ENCODE peak calls at places on chromosomes 12 and 14, in seven cellular contexts. D, K, N, X, R, F and V are unnamed samples.

GRCh38 chr14:78758333-78758732 is 588.2 kb downstream of the NRXN3 start:
- DNase-seq in D (peak), K (peak), N (peak), X (peak), R (no peak), F (peak), V (no peak)

GRCh38 chr14:34237098-34237497 is 224.9 kb downstream of the SPTSSA start:
- DNase-seq in D (no peak), K (no peak), N (no peak), X (no peak), R (no peak), F (no peak), V (no peak)

GRCh38 chr14:51575225-51576111 is 76.2 kb upstream of the FRMD6 start:
- DNase-seq in D (no peak), K (no peak), N (no peak), X (no peak), R (no peak), F (no peak), V (no peak)

GRCh38 chr12:11728154-11728755 is 78.8 kb downstream of the ETV6 start:
- DNase-seq in D (no peak), K (no peak), N (no peak), X (no peak), R (no peak), F (no peak), V (no peak)

GRCh38 chr14:71690478-71690877 is 241.8 kb upstream of the RGS6 start:
- DNase-seq in D (no peak), K (no peak), N (no peak), X (no peak), R (no peak), F (no peak), V (no peak)

GRCh38 chr12:65537978-65538377 is 259.5 kb downstream of the MSRB3 start:
- DNase-seq in D (no peak), K (no peak), N (no peak), X (no peak), R (no peak), F (no peak), V (peak)

GRCh38 chr12:106197906-106198623 is 49.8 kb downstream of the CKAP4 start:
- DNase-seq in D (peak), K (no peak), N (no peak), X (no peak), R (no peak), F (no peak), V (no peak)

GRCh38 chr12:51760231-51760630 is 88.3 kb downstream of the FIGNL2 start:
- DNase-seq in D (no peak), K (no peak), N (no peak), X (no peak), R (no peak), F (no peak), V (no peak)

GRCh38 chr14:90419200-90419599 is 22.4 kb downstream of the CALM1 start:
- DNase-seq in D (peak), K (peak), N (no peak), X (peak), R (no peak), F (no peak), V (peak)

GRCh38 chr14:103731916-103732867 is 16.6 kb downstream of the ZFYVE21 start:
- DNase-seq in D (no peak), K (no peak), N (no peak), X (no peak), R (no peak), F (no peak), V (no peak)

GRCh38 chr12:56449622-56449984 is 377 bp upstream of the TIMELESS start:
- DNase-seq in D (no peak), K (no peak), N (no peak), X (no peak), R (no peak), F (no peak), V (no peak)

GRCh38 chr14:36517242-36518030 is 2.6 kb downstream of the NKX2-1 start:
- DNase-seq in D (no peak), K (no peak), N (no peak), X (no peak), R (no peak), F (no peak), V (no peak)

GRCh38 chr14:77822741-77823140 is 22.8 kb downstream of the ADCK1 start:
- DNase-seq in D (no peak), K (no peak), N (peak), X (no peak), R (no peak), F (no peak), V (no peak)

GRCh38 chr12:119050663-119051062 is 69.3 kb downstream of the SRRM4 start:
- DNase-seq in D (no peak), K (no peak), N (no peak), X (no peak), R (no peak), F (no peak), V (no peak)

GRCh38 chr14:88312262-88312661 is 10.8 kb downstream of the KCNK10 start:
- DNase-seq in D (no peak), K (no peak), N (no peak), X (no peak), R (no peak), F (no peak), V (no peak)

GRCh38 chr12:79566452-79566851 is 124.3 kb downstream of the PAWR start:
- DNase-seq in D (peak), K (peak), N (no peak), X (no peak), R (no peak), F (no peak), V (peak)

GRCh38 chr12:828726-829395 is 76.5 kb downstream of the WNK1 start:
- DNase-seq in D (no peak), K (no peak), N (no peak), X (no peak), R (no peak), F (no peak), V (no peak)

GRCh38 chr14:68278568-68279436 is 459.2 kb downstream of the RAD51B start:
- DNase-seq in D (peak), K (peak), N (peak), X (peak), R (no peak), F (no peak), V (peak)

GRCh38 chr12:14400599-14400998 is 35.1 kb downstream of the ATF7IP start:
- DNase-seq in D (no peak), K (no peak), N (no peak), X (no peak), R (no peak), F (no peak), V (no peak)

GRCh38 chr14:81402123-81402495 is 2.0 kb upstream of the STON2 start:
- DNase-seq in D (peak), K (peak), N (peak), X (no peak), R (no peak), F (no peak), V (no peak)

GRCh38 chr12:25497021-25497420 is 56.1 kb downstream of the LMNTD1 start:
- DNase-seq in D (no peak), K (peak), N (no peak), X (no peak), R (no peak), F (no peak), V (no peak)

GRCh38 chr12:4545195-4545594 is 6.5 kb downstream of the RAD51AP1 start:
- DNase-seq in D (no peak), K (no peak), N (no peak), X (no peak), R (no peak), F (no peak), V (no peak)

GRCh38 chr12:94145231-94145979 is 3.0 kb upstream of the PLXNC1 start:
- DNase-seq in D (peak), K (peak), N (peak), X (peak), R (no peak), F (peak), V (no peak)

GRCh38 chr12:27303139-27304111 is 29.2 kb upstream of the BMAL2 start:
- DNase-seq in D (peak), K (peak), N (no peak), X (no peak), R (no peak), F (no peak), V (no peak)

GRCh38 chr14:99579077-99579836 is 24.8 kb downstream of the CCDC85C start:
- DNase-seq in D (no peak), K (no peak), N (no peak), X (no peak), R (no peak), F (no peak), V (no peak)

GRCh38 chr12:43730283-43730682 is 28.3 kb downstream of the PUS7L start:
- DNase-seq in D (no peak), K (no peak), N (no peak), X (no peak), R (no peak), F (no peak), V (no peak)

GRCh38 chr12:92574046-92574783 is 128.6 kb upstream of the PLEKHG7 start:
- DNase-seq in D (peak), K (peak), N (no peak), X (no peak), R (no peak), F (peak), V (no peak)

GRCh38 chr14:77033622-77034521 is 5.4 kb upstream of the IRF2BPL start:
- DNase-seq in D (peak), K (peak), N (no peak), X (no peak), R (peak), F (peak), V (no peak)

GRCh38 chr12:107500310-107500709 is 185.3 kb upstream of the PWP1 start:
- DNase-seq in D (no peak), K (no peak), N (no peak), X (no peak), R (no peak), F (no peak), V (no peak)

GRCh38 chr14:61438860-61439765 is 117.7 kb downstream of the PRKCH start:
- DNase-seq in D (peak), K (peak), N (no peak), X (peak), R (no peak), F (peak), V (no peak)

GRCh38 chr12:19107750-19108149 is 21.8 kb upstream of the PLEKHA5 start:
- DNase-seq in D (no peak), K (no peak), N (no peak), X (no peak), R (no peak), F (no peak), V (no peak)

GRCh38 chr14:80003138-80003537 is 208.2 kb downstream of the DIO2 start:
- DNase-seq in D (no peak), K (no peak), N (no peak), X (no peak), R (no peak), F (no peak), V (no peak)

GRCh38 chr12:40375076-40375475 is 150.3 kb downstream of the LRRK2 start:
- DNase-seq in D (no peak), K (peak), N (no peak), X (no peak), R (no peak), F (no peak), V (no peak)

GRCh38 chr14:64764641-64765520 is 60.7 kb downstream of the PLEKHG3 start:
- DNase-seq in D (peak), K (peak), N (peak), X (peak), R (no peak), F (peak), V (no peak)

GRCh38 chr12:61879229-61879628 is 381.0 kb upstream of the USP15 start:
- DNase-seq in D (no peak), K (no peak), N (no peak), X (no peak), R (no peak), F (no peak), V (no peak)

GRCh38 chr14:88468396-88468795 is 82.9 kb downstream of the SPATA7 start:
- DNase-seq in D (peak), K (peak), N (no peak), X (peak), R (no peak), F (no peak), V (no peak)

GRCh38 chr12:3200032-3200617 is 122.9 kb downstream of the TSPAN9 start:
- DNase-seq in D (peak), K (peak), N (no peak), X (no peak), R (no peak), F (peak), V (no peak)

GRCh38 chr12:780750-781379 is 28.5 kb downstream of the WNK1 start:
- DNase-seq in D (no peak), K (no peak), N (no peak), X (no peak), R (no peak), F (no peak), V (no peak)

DNA sequence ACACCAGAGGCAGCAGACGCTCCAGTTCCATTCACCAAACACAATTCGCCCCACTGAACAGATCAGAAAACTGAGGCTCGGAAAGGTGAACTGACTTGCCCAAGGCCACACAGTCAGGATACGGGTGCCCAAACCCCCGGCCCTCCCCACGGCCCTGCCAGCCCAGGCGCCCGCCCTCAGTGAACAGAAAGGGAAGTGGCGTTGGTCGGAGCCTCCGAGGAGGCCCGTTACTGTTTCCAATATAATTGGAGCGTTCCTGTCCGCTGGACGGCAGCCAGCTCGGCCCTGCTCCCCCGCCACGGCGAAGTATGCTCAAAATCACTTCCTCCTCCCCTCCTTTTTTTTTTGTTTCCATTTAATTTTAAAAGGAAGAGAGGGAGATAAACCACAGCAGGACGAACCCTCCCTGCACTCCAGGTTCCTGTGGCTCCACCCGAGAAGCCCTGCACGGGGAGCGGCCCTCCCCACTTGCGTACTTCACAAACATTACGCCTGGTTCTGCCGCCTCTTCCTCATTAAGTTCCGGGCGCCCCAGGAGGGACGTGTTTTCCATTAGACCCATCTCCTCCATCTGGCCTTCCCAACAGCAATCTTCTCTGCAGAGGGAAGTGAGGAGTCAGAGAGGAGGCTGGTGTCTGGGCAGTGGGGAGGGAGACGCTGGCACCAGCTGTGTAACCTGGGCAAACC is 61.1 kb downstream of the NCOR2 start:
- DNase-seq in D (peak), K (peak), N (peak), X (no peak), R (peak), F (no peak), V (no peak)
- H3K4me3 ChIP-seq in D (no peak), K (peak), N (no peak), X (no peak), R (peak), F (no peak), V (no peak)

GRCh38 chr12:88153959-88154358 is 11.9 kb downstream of the TMTC3 start:
- DNase-seq in D (peak), K (peak), N (no peak), X (peak), R (no peak), F (peak), V (no peak)
- TF ChIP-seq CTCF in D (peak), K (no peak), N (peak), X (no peak), R (peak), F (peak), V (no peak)

GRCh38 chr12:46963977-46964376 is 115.4 kb upstream of the PCED1B start:
- DNase-seq in D (peak), K (peak), N (no peak), X (no peak), R (no peak), F (peak), V (no peak)
- H3K4me3 ChIP-seq in D (no peak), K (no peak), N (no peak), X (no peak), R (peak), F (no peak), V (no peak)

GRCh38 chr14:75372260-75372659 is 55.6 kb upstream of the JDP2 start:
- DNase-seq in D (no peak), K (no peak), N (no peak), X (peak), R (no peak), F (no peak), V (no peak)
- TF ChIP-seq CTCF in D (no peak), K (no peak), N (no peak), X (no peak), R (no peak), F (no peak), V (no peak)

GRCh38 chr12:67039995-67040860 is 228.9 kb upstream of the CAND1 start:
- DNase-seq in D (no peak), K (no peak), N (no peak), X (no peak), R (no peak), F (no peak), V (no peak)

GRCh38 chr12:67042697-67043131 is 226.4 kb upstream of the CAND1 start:
- DNase-seq in D (peak), K (peak), N (peak), X (no peak), R (no peak), F (peak), V (peak)

GRCh38 chr12:67043771-67044170 is 225.4 kb upstream of the CAND1 start:
- DNase-seq in D (no peak), K (no peak), N (no peak), X (no peak), R (no peak), F (no peak), V (no peak)

GRCh38 chr12:67038486-67038885 is 230.7 kb upstream of the CAND1 start:
- DNase-seq in D (no peak), K (no peak), N (no peak), X (no peak), R (no peak), F (no peak), V (no peak)

DNA sequence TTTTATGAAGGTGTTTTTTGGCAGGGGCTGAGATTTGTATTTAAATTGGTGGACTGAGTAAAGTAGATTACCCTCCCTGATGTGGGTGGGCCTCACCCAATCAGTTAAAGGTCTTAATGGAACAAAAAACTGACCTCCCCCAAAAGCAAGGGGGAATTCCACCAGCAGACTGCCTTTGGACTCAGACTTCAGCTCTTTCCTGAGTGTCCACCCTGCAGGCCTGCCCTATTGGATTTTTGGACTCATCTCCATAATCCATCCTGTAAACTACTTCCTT is 228.4 kb upstream of the CAND1 start:
- DNase-seq in D (no peak), K (no peak), N (no peak), X (no peak), R (no peak), F (no peak), V (no peak)
- H3K4me3 ChIP-seq in D (no peak), K (no peak), N (no peak), X (no peak), R (no peak), F (no peak), V (no peak)

GRCh38 chr14:104942586-104942985 is 17.9 kb downstream of the PLD4 start:
- DNase-seq in D (no peak), K (no peak), N (no peak), X (no peak), R (no peak), F (no peak), V (no peak)

GRCh38 chr14:104938960-104939359 is 14.3 kb downstream of the PLD4 start:
- DNase-seq in D (no peak), K (no peak), N (no peak), X (no peak), R (no peak), F (no peak), V (no peak)

GRCh38 chr14:104941508-104942365 is 17.1 kb downstream of the PLD4 start:
- DNase-seq in D (no peak), K (no peak), N (no peak), X (no peak), R (peak), F (no peak), V (no peak)

GRCh38 chr14:104939666-104940410 is 15.2 kb downstream of the PLD4 start:
- DNase-seq in D (no peak), K (no peak), N (no peak), X (no peak), R (peak), F (no peak), V (no peak)

DNA sequence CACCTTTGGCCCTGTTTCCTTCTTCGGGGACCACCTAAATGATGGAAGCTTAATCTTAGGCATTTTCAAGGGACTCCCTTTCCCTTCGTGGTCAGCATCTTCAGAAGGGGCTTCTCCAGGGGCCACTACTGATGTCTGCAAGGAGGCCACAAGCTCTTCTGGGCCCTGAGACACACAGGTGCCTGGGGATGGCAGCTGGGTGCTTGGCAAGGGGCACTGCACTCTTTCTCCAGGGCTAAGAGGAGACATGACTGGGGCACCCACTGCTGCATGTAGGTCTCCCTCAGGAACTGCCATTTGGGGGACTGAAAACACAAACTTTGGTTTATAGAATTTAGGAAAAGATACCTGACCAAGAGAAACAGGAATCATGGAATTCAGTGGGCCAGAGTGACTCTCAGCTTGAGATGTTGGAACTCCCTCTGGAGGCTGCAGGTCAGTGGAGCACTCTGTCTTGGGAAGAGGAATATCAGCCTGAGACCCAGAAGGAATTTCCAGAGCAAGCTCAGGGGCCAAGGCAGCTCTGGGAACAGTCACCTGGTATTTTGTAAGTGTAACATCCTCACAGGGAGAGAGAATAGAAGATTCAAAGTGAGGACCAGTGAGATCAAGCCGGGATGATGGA is 16.0 kb downstream of the PLD4 start:
- DNase-seq in D (no peak), K (peak), N (no peak), X (no peak), R (no peak), F (no peak), V (no peak)
- TF ChIP-seq CTCF in D (peak), K (peak), N (peak), X (peak), R (no peak), F (peak), V (peak)